ENCODE peak calls at places on chromosome 1, in four cellular contexts. W, V, P and G are unnamed samples.

GRCh38 chr1:153543738-153544135 is 1.9 kb downstream of the S100A4 start:
- DNase-seq in W (no peak), V (no peak), P (no peak), G (no peak)

GRCh38 chr1:44305962-44306422 is 49.1 kb downstream of the ERI3 start:
- DNase-seq in W (no peak), V (no peak), P (no peak), G (no peak)

GRCh38 chr1:8165595-8166360 is 139.7 kb upstream of the ERRFI1 start:
- DNase-seq in W (no peak), V (no peak), P (no peak), G (no peak)

GRCh38 chr1:207398986-207399385 is 55.1 kb upstream of the CR2 start:
- DNase-seq in W (no peak), V (no peak), P (no peak), G (no peak)

GRCh38 chr1:62428351-62428750 is 8.5 kb upstream of the USP1 start:
- DNase-seq in W (no peak), V (no peak), P (no peak), G (no peak)

GRCh38 chr1:31787261-31787660 is 23.1 kb upstream of the ADGRB2 start:
- DNase-seq in W (no peak), V (no peak), P (no peak), G (peak)

GRCh38 chr1:3055051-3055450 is 14.0 kb upstream of the PRDM16 start:
- DNase-seq in W (no peak), V (no peak), P (no peak), G (no peak)

GRCh38 chr1:219549215-219549614 is 63.7 kb downstream of the ZC3H11B start:
- DNase-seq in W (no peak), V (no peak), P (no peak), G (no peak)

GRCh38 chr1:169914534-169914933 is 20.8 kb upstream of the SCYL3 start:
- DNase-seq in W (no peak), V (no peak), P (no peak), G (no peak)

GRCh38 chr1:82455342-82455741 is 654.6 kb downstream of the ADGRL2 start:
- DNase-seq in W (no peak), V (no peak), P (no peak), G (no peak)

GRCh38 chr1:87291107-87291506 is 37.6 kb upstream of the LMO4 start:
- DNase-seq in W (no peak), V (no peak), P (no peak), G (no peak)

GRCh38 chr1:168281603-168282002 is 926 bp downstream of the TBX19 start:
- DNase-seq in W (no peak), V (no peak), P (no peak), G (no peak)

GRCh38 chr1:64733576-64734288 is 11.1 kb upstream of the RAVER2 start:
- DNase-seq in W (no peak), V (no peak), P (no peak), G (no peak)

GRCh38 chr1:66239834-66240233 is 294.1 kb upstream of the SGIP1 start:
- DNase-seq in W (no peak), V (peak), P (no peak), G (no peak)

GRCh38 chr1:3831689-3832088 is 25.3 kb downstream of the CEP104 start:
- DNase-seq in W (no peak), V (no peak), P (no peak), G (no peak)

GRCh38 chr1:198734323-198735008 is 95.6 kb downstream of the PTPRC start:
- DNase-seq in W (no peak), V (no peak), P (no peak), G (no peak)

GRCh38 chr1:102742426-102742825 is 365.9 kb downstream of the COL11A1 start:
- DNase-seq in W (no peak), V (no peak), P (no peak), G (no peak)

GRCh38 chr1:220878223-220879081 is 791 bp upstream of the HLX start:
- DNase-seq in W (peak), V (peak), P (peak), G (peak)

GRCh38 chr1:21861602-21862429 is 49.8 kb downstream of the LDLRAD2 start:
- DNase-seq in W (no peak), V (no peak), P (no peak), G (no peak)

GRCh38 chr1:114668373-114668772 is 1.5 kb downstream of the DENND2C start:
- DNase-seq in W (no peak), V (no peak), P (no peak), G (no peak)
- H3K27ac ChIP-seq in W (peak), V (no peak), P (no peak), G (no peak)

GRCh38 chr1:150615346-150616201 is 13.8 kb downstream of the ENSA start:
- DNase-seq in W (no peak), V (no peak), P (no peak), G (no peak)
- H3K27ac ChIP-seq in W (no peak), V (no peak), P (no peak), G (no peak)

DNA sequence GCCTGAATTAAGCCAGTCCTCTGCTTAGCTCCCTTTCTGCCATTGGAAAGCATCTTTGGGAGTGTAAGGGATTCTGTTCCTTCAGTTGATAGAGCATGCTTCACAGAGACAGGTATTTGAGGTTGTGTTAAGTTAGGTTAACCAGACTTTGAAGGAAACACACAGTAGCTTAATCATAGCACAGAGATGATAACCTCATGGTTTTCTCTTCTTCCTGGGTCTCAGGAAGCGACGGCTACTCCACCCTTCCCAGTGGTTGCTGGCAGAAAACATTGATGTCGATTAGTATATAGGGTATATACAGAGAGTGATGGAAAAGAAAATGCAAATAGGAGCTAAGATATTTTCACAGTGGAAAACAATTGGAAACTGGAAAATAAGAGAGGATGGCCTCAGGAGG is 42.0 kb downstream of the S1PR1 start:
- DNase-seq in W (no peak), V (no peak), P (no peak), G (no peak)
- H3K27ac ChIP-seq in W (no peak), V (no peak), P (no peak), G (peak)

GRCh38 chr1:165855010-165855838 is 27.8 kb downstream of the UCK2 start:
- DNase-seq in W (no peak), V (no peak), P (no peak), G (no peak)
- H3K27ac ChIP-seq in W (no peak), V (no peak), P (no peak), G (no peak)

DNA sequence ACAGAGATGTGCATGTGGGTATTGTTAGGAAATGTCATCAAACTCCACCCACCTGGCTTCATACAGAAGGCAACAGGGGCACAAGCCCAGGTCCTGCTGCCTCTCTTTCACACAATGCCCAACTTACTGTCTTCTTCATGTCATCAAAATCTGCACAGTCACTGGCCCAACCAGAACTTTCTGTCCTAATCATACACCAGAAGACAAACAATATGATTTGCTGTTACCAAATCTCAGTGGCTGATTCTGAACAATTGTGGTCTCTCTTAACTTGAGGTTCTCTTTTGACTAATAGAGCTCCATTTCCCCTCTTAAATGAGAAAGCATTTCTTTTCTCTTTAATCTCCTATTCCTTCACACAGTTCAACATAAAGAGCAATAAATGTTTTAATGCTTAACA is 7.7 kb downstream of the HSD3B2 start:
- DNase-seq in W (no peak), V (no peak), P (no peak), G (no peak)
- H3K27ac ChIP-seq in W (no peak), V (no peak), P (no peak), G (no peak)

DNA sequence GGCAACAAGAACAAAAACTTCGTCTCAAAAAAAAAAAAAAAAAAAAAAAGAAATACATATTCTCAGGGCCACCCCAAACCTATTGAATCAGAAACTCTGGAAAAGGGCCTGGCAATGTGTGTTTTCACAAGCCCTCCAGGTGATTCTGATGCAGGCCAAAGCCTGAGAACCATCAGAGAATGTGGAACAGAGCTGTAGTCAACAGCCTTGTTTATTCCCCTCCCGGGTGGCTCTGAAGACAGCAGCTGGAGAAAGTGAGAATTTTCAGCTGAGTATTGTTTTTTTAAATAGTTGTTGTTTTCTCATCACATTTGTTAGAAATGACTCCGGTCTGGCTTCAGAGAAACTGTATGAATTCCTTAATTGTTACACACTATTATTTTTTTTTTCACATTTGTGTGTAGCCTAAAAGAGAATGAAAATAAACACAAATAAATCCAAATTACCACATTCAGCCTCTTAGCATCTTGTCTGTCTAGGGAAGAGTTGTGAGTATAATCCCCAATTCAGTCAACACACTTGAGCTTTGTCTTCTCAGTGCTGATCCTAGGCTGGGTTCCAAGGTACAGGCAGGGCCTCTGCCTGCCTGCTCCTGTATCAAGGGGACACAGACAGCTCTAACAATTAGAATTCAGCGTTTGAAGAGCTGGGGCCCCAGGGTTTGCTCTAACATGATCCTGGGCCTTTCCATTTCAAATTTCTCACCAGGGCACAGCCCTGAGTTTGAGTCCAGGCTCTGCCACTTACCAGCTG is 6.6 kb upstream of the AZIN2 start:
- DNase-seq in W (no peak), V (no peak), P (no peak), G (no peak)
- H3K27ac ChIP-seq in W (no peak), V (no peak), P (no peak), G (no peak)

DNA sequence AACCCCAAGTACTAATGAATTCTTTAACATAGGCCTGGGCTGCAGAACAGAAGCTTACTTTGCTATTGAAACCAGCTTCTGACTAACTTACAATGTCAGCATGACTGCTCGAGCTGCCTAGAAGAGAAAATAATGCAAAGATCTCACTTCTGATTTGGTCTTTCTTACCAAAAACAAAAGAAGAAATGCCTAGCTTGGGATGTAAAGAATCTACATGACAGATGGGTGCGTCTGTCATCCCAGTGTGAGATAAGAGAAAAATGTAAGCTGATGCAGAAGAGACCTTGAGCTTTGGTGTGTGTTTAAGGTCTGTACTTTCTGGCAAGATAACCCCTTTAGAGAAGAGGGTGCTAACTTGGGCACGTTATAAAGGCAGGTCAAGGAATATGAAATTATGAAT is 3.6 kb downstream of the FAM20B start:
- DNase-seq in W (no peak), V (no peak), P (no peak), G (no peak)
- H3K27ac ChIP-seq in W (no peak), V (no peak), P (no peak), G (peak)

GRCh38 chr1:186980400-186980799 is 151.7 kb downstream of the PLA2G4A start:
- DNase-seq in W (no peak), V (no peak), P (no peak), G (no peak)

GRCh38 chr1:186978596-186979556 is 150.1 kb downstream of the PLA2G4A start:
- DNase-seq in W (no peak), V (no peak), P (no peak), G (no peak)

GRCh38 chr1:186984959-186985358 is 156.2 kb downstream of the PLA2G4A start:
- DNase-seq in W (no peak), V (no peak), P (no peak), G (no peak)

GRCh38 chr1:186983327-186983726 is 154.6 kb downstream of the PLA2G4A start:
- DNase-seq in W (no peak), V (no peak), P (no peak), G (no peak)

DNA sequence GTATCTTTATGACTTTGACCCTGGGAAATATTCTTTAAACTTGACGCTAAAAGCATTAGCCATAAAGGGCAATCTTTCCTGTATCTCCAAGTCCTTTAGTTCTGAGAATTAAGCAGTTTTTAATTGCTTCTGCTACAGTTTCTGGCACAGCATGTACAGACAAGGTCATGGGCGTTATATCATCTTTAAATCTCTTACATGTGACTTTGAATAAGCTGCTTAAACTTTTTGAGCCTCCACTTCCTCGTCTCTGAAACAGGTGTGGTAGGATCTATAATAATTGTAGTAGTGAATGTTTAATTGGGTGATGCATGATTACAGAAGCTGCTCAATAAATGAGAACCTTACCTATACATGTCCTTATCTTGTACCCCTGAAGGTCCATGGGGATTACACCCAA is 153.4 kb downstream of the PLA2G4A start:
- DNase-seq in W (no peak), V (no peak), P (no peak), G (no peak)
- H3K27ac ChIP-seq in W (no peak), V (no peak), P (no peak), G (no peak)

GRCh38 chr1:39645411-39646043 is 6.1 kb upstream of the HEYL start:
- DNase-seq in W (peak), V (no peak), P (no peak), G (no peak)
- H3K27ac ChIP-seq in W (peak), V (no peak), P (peak), G (peak)

DNA sequence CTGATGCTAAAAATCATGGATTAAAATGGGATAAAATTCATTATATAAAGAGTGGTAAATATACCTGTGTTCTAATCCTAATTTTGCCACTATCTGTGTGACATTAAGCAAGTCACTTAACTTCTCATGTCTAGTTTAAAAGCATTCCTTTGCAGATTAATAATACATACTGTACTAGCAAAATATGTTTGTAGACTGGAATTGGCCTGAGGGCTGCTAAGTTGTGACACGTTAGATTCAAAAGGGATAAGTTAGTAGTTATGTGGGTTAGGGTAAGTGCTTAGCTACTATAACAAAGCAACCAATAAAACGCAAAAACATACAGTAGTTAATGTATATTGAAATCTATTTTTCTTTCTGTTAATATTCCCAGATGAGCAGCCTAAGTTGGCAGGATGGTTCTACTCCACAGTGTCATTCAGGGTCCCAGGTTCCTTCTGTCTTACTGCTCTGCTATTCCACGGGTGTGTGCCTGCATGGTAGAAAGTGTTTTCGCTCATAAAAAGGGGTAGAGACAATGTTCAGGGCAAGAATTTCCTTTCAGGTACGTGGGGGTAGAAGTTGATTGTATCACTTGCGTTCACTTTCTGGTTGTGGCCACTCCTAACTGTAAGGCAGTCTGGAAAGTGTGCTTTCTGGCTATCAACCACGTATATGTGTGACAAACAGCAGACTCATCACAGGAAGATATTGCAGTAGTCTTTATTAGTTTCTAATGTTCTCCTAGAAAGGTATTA is 239.8 kb downstream of the NFIA start:
- DNase-seq in W (no peak), V (no peak), P (no peak), G (no peak)
- H3K27ac ChIP-seq in W (no peak), V (no peak), P (no peak), G (no peak)